ENCODE peak calls at places on chromosomes 13 and 19, in six cellular contexts. L, O, Q, D, Y and A are unnamed samples.

GRCh38 chr19:38251564-38252051 is 4.6 kb downstream of the PPP1R14A start:
- DNase-seq in L (no peak), O (no peak), Y (no peak), D (no peak), Q (peak; percentile 94), A (peak; percentile 42)

GRCh38 chr13:40116008-40116407 is 460.5 kb downstream of the COG6 start:
- DNase-seq in L (peak; percentile 79), D (no peak), Y (peak; percentile 33), O (peak; percentile 97), Q (no peak), A (no peak)

GRCh38 chr19:16199275-16199932 is 1.7 kb downstream of the AP1M1 start:
- DNase-seq in L (no peak), Q (peak; percentile 54), O (no peak), D (no peak), Y (no peak), A (no peak)

GRCh38 chr13:90455861-90456260 is 891.6 kb upstream of the MIR17HG start:
- DNase-seq in Q (no peak), O (peak; percentile 53), Y (no peak), L (no peak), D (no peak), A (no peak)

GRCh38 chr13:51961493-51962403 is 49.5 kb downstream of the ATP7B start:
- DNase-seq in L (no peak), Q (no peak), Y (no peak), O (no peak), D (no peak), A (no peak)

GRCh38 chr19:32223595-32224370 is 121.6 kb upstream of the ZNF507 start:
- DNase-seq in O (no peak), D (no peak), Q (no peak), Y (peak; percentile 8), L (no peak), A (no peak)

GRCh38 chr19:53294786-53295441 is 27.4 kb upstream of the VN1R4 start:
- DNase-seq in O (no peak), Y (no peak), D (no peak), Q (no peak), L (no peak), A (no peak)

GRCh38 chr19:14090509-14091085 is at the start of gene SAMD1:
- DNase-seq in Q (peak; percentile 96), D (no peak), L (peak; percentile 49), O (peak; percentile 91), Y (peak; percentile 84), A (peak; percentile 64)

GRCh38 chr19:46118136-46118535 is 6.4 kb downstream of the IGFL3 start:
- DNase-seq in Q (no peak), D (no peak), O (no peak), L (no peak), Y (no peak), A (no peak)

GRCh38 chr19:41426952-41427646 is at the start of gene B3GNT8:
- DNase-seq in D (no peak), O (peak; percentile 70), Y (peak; percentile 70), Q (peak; percentile 92), L (no peak), A (no peak)

GRCh38 chr13:112929778-112930055 is 39.3 kb upstream of the MCF2L start:
- DNase-seq in O (no peak), L (peak; percentile 6), D (no peak), Y (no peak), Q (no peak), A (no peak)

GRCh38 chr19:43430142-43430710 is 15.5 kb downstream of the TEX101 start:
- DNase-seq in D (no peak), Y (no peak), O (no peak), Q (no peak), L (no peak), A (no peak)

GRCh38 chr19:51137812-51138425 is 4.2 kb upstream of the SIGLEC7 start:
- DNase-seq in D (no peak), Q (peak; percentile 27), O (no peak), L (no peak), Y (no peak), A (no peak)

GRCh38 chr13:98761979-98762616 is 9.6 kb upstream of the SLC15A1 start:
- DNase-seq in Y (no peak), L (no peak), Q (no peak), D (no peak), O (no peak), A (no peak)

GRCh38 chr19:1651548-1652394 is 644 bp downstream of the TCF3 start:
- DNase-seq in Y (peak; percentile 64), Q (no peak), O (peak; percentile 39), D (no peak), L (no peak), A (no peak)

GRCh38 chr19:46844067-46844489 is 6.6 kb downstream of the AP2S1 start:
- DNase-seq in Y (no peak), Q (no peak), D (no peak), O (peak; percentile 60), L (peak; percentile 74), A (no peak)

GRCh38 chr13:22214184-22214583 is 543.3 kb downstream of the FGF9 start:
- DNase-seq in O (no peak), Y (no peak), L (no peak), Q (no peak), D (no peak), A (no peak)

GRCh38 chr13:113345486-113345885 is 18.4 kb downstream of the GRTP1 start:
- DNase-seq in O (no peak), Q (no peak), D (no peak), L (no peak), Y (no peak), A (no peak)

GRCh38 chr19:48445256-48445605 is 552 bp upstream of the GRWD1 start:
- DNase-seq in D (peak; percentile 52), L (peak; percentile 80), Q (no peak), O (peak; percentile 98), Y (no peak), A (peak; percentile 58)

GRCh38 chr13:27680465-27680864 is 58.8 kb downstream of the POLR1D start:
- DNase-seq in O (no peak), L (no peak), D (no peak), Q (no peak), Y (no peak), A (no peak)

GRCh38 chr19:8204961-8205360 is 4.2 kb upstream of the CERS4 start:
- DNase-seq in Q (no peak), D (no peak), O (no peak), Y (no peak), L (no peak), A (no peak)

GRCh38 chr13:50672025-50672424 is 171.5 kb downstream of the DLEU7 start:
- DNase-seq in O (no peak), Q (no peak), D (no peak), L (no peak), Y (no peak), A (no peak)

GRCh38 chr13:53017433-53017970 is 11.1 kb upstream of the OLFM4 start:
- DNase-seq in Q (no peak), Y (no peak), O (no peak), L (no peak), D (no peak), A (no peak)

GRCh38 chr13:67803118-67803517 is 573.0 kb upstream of the PCDH9 start:
- DNase-seq in D (no peak), O (no peak), Q (no peak), Y (no peak), L (no peak), A (no peak)

GRCh38 chr19:49339364-49340068 is 4.3 kb downstream of the CD37 start:
- DNase-seq in L (no peak), O (peak; percentile 95), D (peak; percentile 35), Y (no peak), Q (peak; percentile 97), A (peak; percentile 80)

GRCh38 chr13:73996569-73996968 is 137.6 kb downstream of the KLF12 start:
- DNase-seq in Y (no peak), O (no peak), L (no peak), Q (no peak), D (no peak), A (no peak)

GRCh38 chr19:58020985-58021384 is 12.8 kb upstream of the ZSCAN1 start:
- DNase-seq in O (no peak), Q (no peak), L (peak; percentile 33), D (no peak), Y (no peak), A (no peak)

GRCh38 chr13:26423634-26424033 is 133.8 kb upstream of the WASF3 start:
- DNase-seq in Y (no peak), Q (peak; percentile 81), O (no peak), D (no peak), L (no peak), A (no peak)

GRCh38 chr19:35712910-35713845 is 4.6 kb upstream of the KMT2B start:
- DNase-seq in D (no peak), Q (no peak), L (no peak), Y (peak; percentile 88), O (no peak), A (no peak)

GRCh38 chr13:34459856-34460255 is 482.2 kb upstream of the NBEA start:
- DNase-seq in D (no peak), O (no peak), L (peak; percentile 13), Q (no peak), Y (no peak), A (no peak)

GRCh38 chr13:45615501-45616101 is at the start of gene ERICH6B:
- DNase-seq in O (peak; percentile 42), L (no peak), D (no peak), Q (no peak), Y (peak; percentile 10), A (no peak)